ENCODE peak calls at places on chromosomes 16 and 17, in five cellular contexts. B is posterior cingulate gyrus, F is GM23338, I is ACHN, U is AG08396. O is an unnamed sample.

GRCh38 chr17:38442548-38442947 is 14.3 kb downstream of the ARHGAP23 start:
- DNase-seq in U (no peak), I (no peak), F (no peak), B (no peak), O (no peak)

GRCh38 chr17:1399366-1399678 is 700 bp downstream of the YWHAE start:
- DNase-seq in I (no peak), F (no peak), U (no peak), B (no peak), O (no peak)

GRCh38 chr17:31085563-31085962 is 9.2 kb upstream of the NF1 start:
- DNase-seq in U (peak), F (no peak), I (no peak), B (no peak), O (peak)

GRCh38 chr17:30372755-30373154 is 6.0 kb upstream of the CPD start:
- DNase-seq in B (no peak), I (no peak), U (peak), F (peak), O (no peak)

GRCh38 chr17:14308965-14309879 is 8.3 kb downstream of the HS3ST3B1 start:
- DNase-seq in I (peak), F (peak), B (peak), U (peak), O (peak)

GRCh38 chr17:72661093-72661944 is 431.2 kb downstream of the SLC39A11 start:
- DNase-seq in F (no peak), I (no peak), B (no peak), U (no peak), O (peak)

GRCh38 chr17:6941989-6942388 is 53.9 kb upstream of the ALOX12 start:
- DNase-seq in F (peak), U (no peak), B (no peak), I (no peak), O (no peak)

GRCh38 chr16:17803625-17804410 is 333.1 kb upstream of the XYLT1 start:
- DNase-seq in B (no peak), F (no peak), U (peak), I (no peak), O (peak)

GRCh38 chr16:49469323-49469670 is 95.7 kb downstream of the C16orf78 start:
- DNase-seq in U (no peak), B (no peak), I (no peak), F (no peak), O (no peak)

GRCh38 chr16:31451681-31452351 is 7.5 kb upstream of the ARMC5 start:
- DNase-seq in I (peak), U (peak), F (peak), B (no peak), O (peak)

GRCh38 chr17:30554839-30555751 is 77.9 kb downstream of the GOSR1 start:
- DNase-seq in U (no peak), B (no peak), I (peak), F (peak), O (peak)

O was measured in SK-MEL-5.